ENCODE peak calls at places on chromosomes 5 and 9, in seven cellular contexts. One of them, this sample, is unnamed.

GRCh38 chr5:78574731-78575161 is 73.8 kb downstream of the LHFPL2 start:
- DNase-seq in smooth muscle cell of the brain vasculature: no peak
- DNase-seq in activated T-cell treated with anti-CD3 and anti-CD28 coated beads for 4 hours: no peak
- DNase-seq in T1000: no peak
- DNase-seq in stimulated activated CD4-positive, alpha-beta T cell treated with anti-CD3 and anti-CD28 coated beads, Interleukin-2, amount 100 ng/mL, for 48 hours: no peak
- DNase-seq in H1: no peak
- DNase-seq in HAP-1: no peak
- DNase-seq in this sample: no peak

GRCh38 chr5:149680810-149681221 is 49.3 kb upstream of the PPARGC1B start:
- DNase-seq in smooth muscle cell of the brain vasculature: no peak
- DNase-seq in activated T-cell treated with anti-CD3 and anti-CD28 coated beads for 4 hours: no peak
- DNase-seq in T1000: no peak
- DNase-seq in stimulated activated CD4-positive, alpha-beta T cell treated with anti-CD3 and anti-CD28 coated beads, Interleukin-2, amount 100 ng/mL, for 48 hours: no peak
- DNase-seq in H1: no peak
- DNase-seq in HAP-1: no peak
- DNase-seq in this sample: no peak

GRCh38 chr5:102223542-102224444 is 72.3 kb downstream of the SLCO4C1 start:
- DNase-seq in smooth muscle cell of the brain vasculature: no peak
- DNase-seq in activated T-cell treated with anti-CD3 and anti-CD28 coated beads for 4 hours: no peak
- DNase-seq in T1000: no peak
- DNase-seq in stimulated activated CD4-positive, alpha-beta T cell treated with anti-CD3 and anti-CD28 coated beads, Interleukin-2, amount 100 ng/mL, for 48 hours: no peak
- DNase-seq in H1: no peak
- DNase-seq in HAP-1: no peak
- DNase-seq in this sample: no peak

GRCh38 chr9:94949330-94949729 is 222.8 kb downstream of the AOPEP start:
- DNase-seq in smooth muscle cell of the brain vasculature: no peak
- DNase-seq in activated T-cell treated with anti-CD3 and anti-CD28 coated beads for 4 hours: no peak
- DNase-seq in T1000: no peak
- DNase-seq in stimulated activated CD4-positive, alpha-beta T cell treated with anti-CD3 and anti-CD28 coated beads, Interleukin-2, amount 100 ng/mL, for 48 hours: no peak
- DNase-seq in H1: no peak
- DNase-seq in HAP-1: no peak
- DNase-seq in this sample: no peak

GRCh38 chr9:80163889-80164288 is 592.1 kb downstream of the TLE4 start:
- DNase-seq in smooth muscle cell of the brain vasculature: no peak
- DNase-seq in activated T-cell treated with anti-CD3 and anti-CD28 coated beads for 4 hours: no peak
- DNase-seq in T1000: no peak
- DNase-seq in stimulated activated CD4-positive, alpha-beta T cell treated with anti-CD3 and anti-CD28 coated beads, Interleukin-2, amount 100 ng/mL, for 48 hours: no peak
- DNase-seq in H1: no peak
- DNase-seq in HAP-1: no peak
- DNase-seq in this sample: no peak

GRCh38 chr9:119005162-119005561 is 364.1 kb downstream of the BRINP1 start:
- DNase-seq in smooth muscle cell of the brain vasculature: no peak
- DNase-seq in activated T-cell treated with anti-CD3 and anti-CD28 coated beads for 4 hours: no peak
- DNase-seq in T1000: no peak
- DNase-seq in stimulated activated CD4-positive, alpha-beta T cell treated with anti-CD3 and anti-CD28 coated beads, Interleukin-2, amount 100 ng/mL, for 48 hours: no peak
- DNase-seq in H1: no peak
- DNase-seq in HAP-1: no peak
- DNase-seq in this sample: no peak

GRCh38 chr9:98011122-98011521 is 28.0 kb downstream of the ANP32B start:
- DNase-seq in smooth muscle cell of the brain vasculature: no peak
- DNase-seq in activated T-cell treated with anti-CD3 and anti-CD28 coated beads for 4 hours: no peak
- DNase-seq in T1000: no peak
- DNase-seq in stimulated activated CD4-positive, alpha-beta T cell treated with anti-CD3 and anti-CD28 coated beads, Interleukin-2, amount 100 ng/mL, for 48 hours: no peak
- DNase-seq in H1: no peak
- DNase-seq in HAP-1: no peak
- DNase-seq in this sample: no peak

GRCh38 chr5:151096001-151096373 is 15.2 kb upstream of the TNIP1 start:
- DNase-seq in smooth muscle cell of the brain vasculature: no peak
- DNase-seq in activated T-cell treated with anti-CD3 and anti-CD28 coated beads for 4 hours: no peak
- DNase-seq in T1000: no peak
- DNase-seq in stimulated activated CD4-positive, alpha-beta T cell treated with anti-CD3 and anti-CD28 coated beads, Interleukin-2, amount 100 ng/mL, for 48 hours: no peak
- DNase-seq in H1: no peak
- DNase-seq in HAP-1: no peak
- DNase-seq in this sample: no peak

GRCh38 chr5:177362871-177363507 is 5.3 kb downstream of the RGS14 start:
- DNase-seq in smooth muscle cell of the brain vasculature: no peak
- DNase-seq in activated T-cell treated with anti-CD3 and anti-CD28 coated beads for 4 hours: peak
- DNase-seq in T1000: no peak
- DNase-seq in stimulated activated CD4-positive, alpha-beta T cell treated with anti-CD3 and anti-CD28 coated beads, Interleukin-2, amount 100 ng/mL, for 48 hours: peak
- DNase-seq in H1: peak
- DNase-seq in HAP-1: peak
- DNase-seq in this sample: peak

GRCh38 chr9:91844170-91844569 is 105.9 kb downstream of the ROR2 start:
- DNase-seq in smooth muscle cell of the brain vasculature: no peak
- DNase-seq in activated T-cell treated with anti-CD3 and anti-CD28 coated beads for 4 hours: no peak
- DNase-seq in T1000: no peak
- DNase-seq in stimulated activated CD4-positive, alpha-beta T cell treated with anti-CD3 and anti-CD28 coated beads, Interleukin-2, amount 100 ng/mL, for 48 hours: no peak
- DNase-seq in H1: no peak
- DNase-seq in HAP-1: no peak
- DNase-seq in this sample: no peak

GRCh38 chr5:159908201-159908940 is 7.9 kb upstream of the ADRA1B start:
- DNase-seq in smooth muscle cell of the brain vasculature: no peak
- DNase-seq in activated T-cell treated with anti-CD3 and anti-CD28 coated beads for 4 hours: no peak
- DNase-seq in T1000: no peak
- DNase-seq in stimulated activated CD4-positive, alpha-beta T cell treated with anti-CD3 and anti-CD28 coated beads, Interleukin-2, amount 100 ng/mL, for 48 hours: no peak
- DNase-seq in H1: no peak
- DNase-seq in HAP-1: no peak
- DNase-seq in this sample: no peak

This sample was measured in activated CD4-positive, alpha-beta memory T cell treated with anti-CD3 and anti-CD28 coated beads for 36 hours.